ENCODE peak calls at places on chromosomes 4 and X, in seven cellular contexts. Y is nephron progenitor cell; K is NCI-H1092 treated with DMSO at 0.1 percent for 48 hours; H is CD8-positive, alpha-beta T cell; B is heart left ventricle; R is activated CD8-positive, alpha-beta memory T cell treated with anti-CD3 and anti-CD28 coated beads for 48 hours; M is endodermal cell. S is an unnamed sample.

GRCh38 chr4:2800691-2801596 is 8.1 kb downstream of the SH3BP2 start:
- DNase-seq in K (peak), H (no peak), M (peak), Y (peak), R (no peak), B (peak), S (peak)

GRCh38 chr4:163534056-163534455 is 39.6 kb downstream of the TMA16 start:
- DNase-seq in K (no peak), R (no peak), B (no peak), H (no peak), M (no peak), Y (no peak), S (no peak)

GRCh38 chrX:43962636-43963035 is 10.6 kb downstream of the NDP start:
- DNase-seq in H (no peak), B (no peak), R (no peak), M (no peak), K (no peak), Y (no peak), S (no peak)

GRCh38 chrX:68868902-68869800 is 40.3 kb downstream of the EFNB1 start:
- DNase-seq in K (no peak), R (no peak), H (no peak), B (no peak), Y (no peak), M (no peak), S (no peak)

GRCh38 chr4:175054980-175055379 is 136.8 kb downstream of the ADAM29 start:
- DNase-seq in B (no peak), Y (no peak), H (no peak), R (no peak), K (peak), M (peak), S (no peak)

GRCh38 chrX:45143455-45143854 is 57.2 kb downstream of the DIPK2B start:
- DNase-seq in M (no peak), H (no peak), Y (no peak), B (no peak), R (no peak), K (no peak), S (no peak)

GRCh38 chr4:173525118-173526033 is 4.7 kb downstream of the HAND2 start:
- DNase-seq in Y (peak), H (no peak), R (no peak), B (peak), K (no peak), M (peak), S (peak)

GRCh38 chr4:1767058-1767769 is 25.9 kb upstream of the FGFR3 start:
- DNase-seq in Y (peak), R (no peak), H (no peak), B (no peak), M (peak), K (no peak), S (no peak)

GRCh38 chr4:159158989-159159388 is 56.1 kb downstream of the RAPGEF2 start:
- DNase-seq in K (no peak), M (no peak), Y (no peak), H (no peak), R (no peak), B (no peak), S (no peak)

GRCh38 chr4:48343035-48343434 is 1.7 kb downstream of the SLAIN2 start:
- DNase-seq in R (no peak), B (no peak), Y (no peak), H (no peak), K (no peak), M (no peak), S (no peak)

GRCh38 chrX:8913665-8914409 is 112.7 kb upstream of the FAM9A start:
- DNase-seq in R (no peak), Y (no peak), M (no peak), H (no peak), B (no peak), K (no peak), S (no peak)

GRCh38 chr4:147823135-147823534 is 91.2 kb downstream of the ARHGAP10 start:
- DNase-seq in M (no peak), H (no peak), B (no peak), R (no peak), K (no peak), Y (no peak), S (no peak)

GRCh38 chr4:54754394-54754793 is 96.6 kb downstream of the KIT start:
- DNase-seq in Y (no peak), B (no peak), M (no peak), R (no peak), H (no peak), K (no peak), S (no peak)

GRCh38 chr4:176789955-176790354 is 2.8 kb downstream of the VEGFC start:
- DNase-seq in M (no peak), R (no peak), B (no peak), Y (no peak), H (no peak), K (no peak), S (no peak)

GRCh38 chr4:76896731-76897521 is 1.0 kb downstream of the SOWAHB start:
- DNase-seq in B (peak), K (peak), H (peak), R (peak), M (peak), Y (peak), S (peak)